ENCODE peak calls at places on chromosomes 5 and 9, in nine cellular contexts. D is Panc1, P is heart right ventricle, M is RWPE1, X is uterus, H is bronchial epithelial cell, L is progenitor cell of endocrine pancreas, C is mesothelial cell of epicardium, U is choroid plexus epithelial cell. R is an unnamed sample.

GRCh38 chr5:16051246-16051645 is 128.3 kb downstream of the MARCHF11 start:
- DNase-seq in C (no peak), L (no peak), M (no peak), U (no peak), H (peak; percentile 75), P (no peak), X (no peak), D (no peak), R (no peak)

GRCh38 chr5:151002250-151002649 is 18.1 kb upstream of the GPX3 start:
- DNase-seq in C (no peak), M (peak; percentile 82), X (no peak), H (peak; percentile 57), D (no peak), U (peak; percentile 68), L (no peak), P (peak; percentile 38), R (peak; percentile 58)

GRCh38 chr5:55004728-55005127 is 19.3 kb upstream of the GZMK start:
- DNase-seq in D (no peak), H (peak; percentile 82), M (peak; percentile 45), C (no peak), U (peak; percentile 77), L (no peak), P (no peak), X (no peak), R (peak; percentile 61)

GRCh38 chr5:34541067-34541466 is 115.1 kb upstream of the RAI14 start:
- DNase-seq in D (no peak), P (no peak), U (no peak), L (no peak), C (no peak), X (no peak), H (no peak), M (no peak), R (no peak)

GRCh38 chr5:175548899-175549311 is 70.5 kb downstream of the SFXN1 start:
- DNase-seq in X (no peak), U (no peak), L (no peak), P (no peak), D (no peak), H (no peak), M (no peak), C (no peak), R (no peak)

GRCh38 chr5:81122271-81122670 is 110.9 kb upstream of the CKMT2 start:
- DNase-seq in U (no peak), M (no peak), X (no peak), D (no peak), P (no peak), H (no peak), C (no peak), L (no peak), R (no peak)

GRCh38 chr5:15645376-15645775 is 145.4 kb downstream of the FBXL7 start:
- DNase-seq in P (no peak), L (no peak), H (peak; percentile 56), D (no peak), X (no peak), M (no peak), U (peak; percentile 33), C (no peak), R (peak; percentile 59)

GRCh38 chr9:20016611-20017010 is 227.8 kb upstream of the SLC24A2 start:
- DNase-seq in X (no peak), C (no peak), M (no peak), H (no peak), D (no peak), P (no peak), L (no peak), U (no peak), R (no peak)

GRCh38 chr5:43661102-43661501 is 58.1 kb downstream of the NNT start:
- DNase-seq in X (no peak), D (peak; percentile 8), H (peak; percentile 25), M (no peak), U (peak; percentile 80), L (no peak), C (no peak), P (peak; percentile 25), R (peak; percentile 72)

DNA sequence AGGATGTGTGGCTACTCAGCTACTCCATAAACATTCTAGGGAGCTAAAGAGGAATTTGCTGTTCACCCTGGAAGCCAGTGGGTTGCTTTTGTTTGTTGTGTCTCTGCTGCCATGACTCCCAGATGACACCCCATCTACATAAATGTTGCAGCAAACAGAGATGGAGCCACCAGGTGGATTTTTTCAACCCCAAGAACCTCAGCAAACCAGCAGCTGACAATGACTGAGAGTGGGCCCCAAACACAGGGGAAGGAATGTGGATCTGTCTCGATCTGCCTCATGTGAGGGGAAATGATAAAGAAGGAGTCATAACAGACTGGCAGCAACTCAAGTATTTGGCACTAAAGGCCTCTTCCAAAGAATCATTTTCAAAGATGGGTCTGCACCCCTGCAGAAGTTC is 132.7 kb upstream of the TNC start:
- DNase-seq in H (peak; percentile 99), X (peak; percentile 24), C (no peak), D (no peak), U (peak; percentile 93), L (no peak), M (peak; percentile 98), P (no peak), R (peak; percentile 88)
- TF ChIP-seq CTCF in H (no peak), X (no peak), C (no peak), D (no peak), U (no peak), L (no peak), M (no peak), P (no peak), R (no peak)

GRCh38 chr5:147939431-147940114 is 33.2 kb upstream of the C5orf46 start:
- DNase-seq in C (no peak), X (no peak), P (no peak), U (no peak), M (peak; percentile 31), D (no peak), H (peak; percentile 66), L (no peak), R (no peak)

GRCh38 chr5:147930759-147931158 is 24.4 kb upstream of the C5orf46 start:
- DNase-seq in L (no peak), D (no peak), C (no peak), U (no peak), M (no peak), H (no peak), X (no peak), P (no peak), R (no peak)

GRCh38 chr5:147935032-147935431 is 28.7 kb upstream of the C5orf46 start:
- DNase-seq in P (no peak), C (no peak), U (peak; percentile 69), X (no peak), H (peak; percentile 80), L (no peak), D (peak; percentile 62), M (peak; percentile 84), R (peak; percentile 81)
- TF ChIP-seq CTCF in P (peak; percentile 23), C (no peak), U (peak; percentile 51), X (no peak), H (peak; percentile 48), L (peak; percentile 51), D (peak; percentile 42), M (peak; percentile 50), R (peak; percentile 52)

GRCh38 chr5:144207875-144208444 is 37.3 kb downstream of the KCTD16 start:
- DNase-seq in H (no peak), D (no peak), X (no peak), C (no peak), M (no peak), P (no peak), L (no peak), U (no peak), R (no peak)
- TF ChIP-seq CTCF in H (no peak), D (no peak), X (no peak), C (no peak), M (no peak), P (no peak), L (peak; percentile 32), U (no peak), R (no peak)

GRCh38 chr5:138527170-138527569 is 15.9 kb downstream of the ETF1 start:
- DNase-seq in C (no peak), L (no peak), X (no peak), P (no peak), U (no peak), M (no peak), H (no peak), D (no peak), R (no peak)
- TF ChIP-seq CTCF in C (no peak), L (no peak), X (no peak), P (no peak), U (peak; percentile 28), M (no peak), H (no peak), D (no peak), R (no peak)

GRCh38 chr5:181200816-181201215 is 4.2 kb downstream of the TRIM7 start:
- DNase-seq in L (no peak), X (no peak), P (no peak), M (no peak), C (no peak), U (no peak), H (no peak), D (no peak), R (no peak)

GRCh38 chr5:181198106-181198685 is 6.8 kb downstream of the TRIM7 start:
- DNase-seq in X (no peak), L (no peak), P (no peak), H (no peak), U (no peak), C (no peak), D (no peak), M (no peak), R (no peak)

GRCh38 chr5:181197326-181197951 is 7.6 kb downstream of the TRIM7 start:
- DNase-seq in P (no peak), H (no peak), C (no peak), L (no peak), X (no peak), M (no peak), U (no peak), D (no peak), R (no peak)

GRCh38 chr5:181198905-181199519 is 6.0 kb downstream of the TRIM7 start:
- DNase-seq in H (no peak), M (no peak), U (no peak), X (no peak), C (no peak), D (no peak), P (no peak), L (no peak), R (no peak)

GRCh38 chr5:181199881-181200282 is 5.1 kb downstream of the TRIM7 start:
- DNase-seq in C (no peak), H (no peak), L (no peak), U (no peak), X (no peak), D (no peak), P (no peak), M (no peak), R (no peak)
- TF ChIP-seq CTCF in C (no peak), H (no peak), L (no peak), U (no peak), X (no peak), D (no peak), P (no peak), M (no peak), R (no peak)

R was measured in fibroblast of mammary gland.